ENCODE peak calls at places on chromosomes 2 and 18, in six cellular contexts. One of them, this sample, is unnamed.

GRCh38 chr18:13427354-13427753 is 208.8 kb downstream of the LDLRAD4 start:
- DNase-seq in K562: no peak
- DNase-seq in HCT116: no peak
- DNase-seq in H1: no peak
- DNase-seq in GM12878: no peak
- DNase-seq in HepG2: no peak
- DNase-seq in this sample: no peak

GRCh38 chr2:231104115-231104713 is 20.6 kb downstream of the HTR2B start:
- DNase-seq in HCT116: peak
- DNase-seq in HepG2: peak
- DNase-seq in K562: peak
- DNase-seq in H1: no peak
- DNase-seq in GM12878: peak
- DNase-seq in this sample: peak

GRCh38 chr2:197793456-197793855 is 8.3 kb upstream of the BOLL start:
- DNase-seq in HCT116: no peak
- DNase-seq in GM12878: no peak
- DNase-seq in HepG2: no peak
- DNase-seq in K562: no peak
- DNase-seq in H1: no peak
- DNase-seq in this sample: no peak

GRCh38 chr2:56713161-56713676 is 529.4 kb downstream of the CCDC85A start:
- DNase-seq in HepG2: no peak
- DNase-seq in K562: no peak
- DNase-seq in HCT116: no peak
- DNase-seq in H1: no peak
- DNase-seq in GM12878: no peak
- DNase-seq in this sample: no peak

GRCh38 chr2:54606393-54606973 is 117.0 kb upstream of the EML6 start:
- DNase-seq in GM12878: no peak
- DNase-seq in HepG2: no peak
- DNase-seq in K562: no peak
- DNase-seq in HCT116: no peak
- DNase-seq in H1: no peak
- DNase-seq in this sample: no peak

GRCh38 chr2:238136820-238137537 is 1.5 kb upstream of the KLHL30 start:
- DNase-seq in HCT116: no peak
- DNase-seq in GM12878: no peak
- DNase-seq in H1: no peak
- DNase-seq in HepG2: peak
- DNase-seq in K562: no peak
- DNase-seq in this sample: no peak

GRCh38 chr2:128311755-128312341 is 6.8 kb downstream of the HS6ST1 start:
- DNase-seq in GM12878: no peak
- DNase-seq in H1: no peak
- DNase-seq in HCT116: no peak
- DNase-seq in K562: no peak
- DNase-seq in HepG2: no peak
- DNase-seq in this sample: no peak

GRCh38 chr2:46460991-46461715 is 18.2 kb upstream of the TMEM247 start:
- DNase-seq in HCT116: peak
- DNase-seq in K562: peak
- DNase-seq in H1: peak
- DNase-seq in HepG2: peak
- DNase-seq in GM12878: peak
- DNase-seq in this sample: peak

GRCh38 chr18:66124394-66124793 is 373.6 kb downstream of the CDH7 start:
- DNase-seq in K562: no peak
- DNase-seq in HCT116: no peak
- DNase-seq in H1: no peak
- DNase-seq in GM12878: no peak
- DNase-seq in HepG2: peak
- DNase-seq in this sample: no peak

GRCh38 chr18:80208620-80209019 is 38.7 kb downstream of the PARD6G start:
- DNase-seq in HepG2: no peak
- DNase-seq in K562: no peak
- DNase-seq in GM12878: no peak
- DNase-seq in H1: no peak
- DNase-seq in HCT116: no peak
- DNase-seq in this sample: no peak

GRCh38 chr2:37357053-37357452 is 12.6 kb downstream of the QPCT start:
- DNase-seq in K562: no peak
- DNase-seq in HCT116: no peak
- DNase-seq in GM12878: no peak
- DNase-seq in HepG2: no peak
- DNase-seq in H1: no peak
- DNase-seq in this sample: no peak

GRCh38 chr2:233832869-233833812 is 21.2 kb downstream of the HJURP start:
- DNase-seq in HCT116: peak
- DNase-seq in HepG2: peak
- DNase-seq in H1: peak
- DNase-seq in K562: no peak
- DNase-seq in GM12878: no peak
- DNase-seq in this sample: peak

GRCh38 chr2:128178650-128179460 is 87.9 kb downstream of the UGGT1 start:
- DNase-seq in GM12878: no peak
- DNase-seq in K562: peak
- DNase-seq in HCT116: peak
- DNase-seq in H1: peak
- DNase-seq in HepG2: peak
- DNase-seq in this sample: peak

GRCh38 chr2:74440378-74441110 is 1.2 kb downstream of the RTKN start:
- DNase-seq in HepG2: peak
- DNase-seq in HCT116: peak
- DNase-seq in K562: peak
- DNase-seq in H1: no peak
- DNase-seq in GM12878: no peak
- DNase-seq in this sample: no peak

GRCh38 chr18:22606563-22607283 is 189.0 kb upstream of the CTAGE1 start:
- DNase-seq in GM12878: no peak
- DNase-seq in HCT116: no peak
- DNase-seq in K562: no peak
- DNase-seq in HepG2: no peak
- DNase-seq in H1: no peak
- DNase-seq in this sample: no peak

GRCh38 chr18:24778810-24779418 is 318.5 kb downstream of the HRH4 start:
- DNase-seq in H1: no peak
- DNase-seq in HCT116: no peak
- DNase-seq in HepG2: no peak
- DNase-seq in GM12878: no peak
- DNase-seq in K562: no peak
- DNase-seq in this sample: no peak

GRCh38 chr2:118643286-118643685 is 204.2 kb downstream of the EN1 start:
- DNase-seq in H1: no peak
- DNase-seq in HepG2: no peak
- DNase-seq in GM12878: no peak
- DNase-seq in K562: no peak
- DNase-seq in HCT116: no peak
- DNase-seq in this sample: no peak

GRCh38 chr2:112480540-112481049 is 1.4 kb upstream of the TTL start:
- DNase-seq in GM12878: no peak
- DNase-seq in HepG2: peak
- DNase-seq in H1: no peak
- DNase-seq in K562: peak
- DNase-seq in HCT116: no peak
- DNase-seq in this sample: no peak

GRCh38 chr2:88451647-88452150 is 794 bp downstream of the FOXI3 start:
- DNase-seq in K562: no peak
- DNase-seq in HepG2: no peak
- DNase-seq in HCT116: no peak
- DNase-seq in H1: no peak
- DNase-seq in GM12878: no peak
- DNase-seq in this sample: no peak
- TF ChIP-seq ZNF274 in K562: no peak
- TF ChIP-seq ZNF274 in HepG2: no peak
- TF ChIP-seq ZNF274 in HCT116: no peak
- TF ChIP-seq ZNF274 in H1: no peak
- TF ChIP-seq ZNF274 in GM12878: no peak
- TF ChIP-seq ZNF274 in this sample: no peak

GRCh38 chr2:33210626-33211025 is 263.9 kb downstream of the LTBP1 start:
- DNase-seq in K562: no peak
- DNase-seq in HepG2: no peak
- DNase-seq in HCT116: no peak
- DNase-seq in H1: no peak
- DNase-seq in GM12878: no peak
- DNase-seq in this sample: peak
- TF ChIP-seq ZNF274 in K562: no peak
- TF ChIP-seq ZNF274 in HepG2: no peak
- TF ChIP-seq ZNF274 in HCT116: no peak
- TF ChIP-seq ZNF274 in H1: no peak
- TF ChIP-seq ZNF274 in GM12878: no peak
- TF ChIP-seq ZNF274 in this sample: no peak

DNA sequence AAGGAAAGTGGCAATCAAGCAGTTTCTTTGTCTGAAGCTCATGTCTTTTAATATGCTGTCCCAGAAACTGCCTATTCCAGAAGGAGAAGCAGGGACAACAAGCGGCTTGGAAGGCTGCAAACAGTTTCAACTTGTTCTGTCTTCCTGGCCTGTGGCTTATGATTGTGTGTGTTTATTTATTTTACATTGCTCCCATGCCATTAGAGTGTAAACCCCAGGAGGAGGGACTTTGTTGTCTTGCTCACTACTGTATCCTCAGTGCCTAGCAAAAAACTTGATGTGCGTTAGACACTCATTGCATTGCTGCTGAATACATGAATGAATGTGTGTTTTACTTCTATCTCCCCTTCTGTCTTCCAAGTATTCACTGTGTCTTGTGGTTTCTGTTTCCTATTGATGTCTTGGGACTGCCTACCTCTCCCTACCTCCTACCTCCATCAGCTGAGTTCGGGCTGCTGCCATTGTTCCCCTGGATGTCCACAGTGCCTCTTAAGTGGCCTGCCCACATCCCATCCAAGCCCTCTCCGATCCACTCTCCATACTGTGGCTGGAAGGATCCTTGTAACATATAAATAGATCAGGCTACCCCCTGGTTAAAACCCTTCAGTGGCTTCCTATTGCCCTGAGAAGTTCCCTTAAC is 261.4 kb downstream of the DYSF start:
- DNase-seq in HCT116: no peak
- DNase-seq in K562: no peak
- DNase-seq in HepG2: no peak
- DNase-seq in H1: no peak
- DNase-seq in GM12878: no peak
- DNase-seq in this sample: no peak
- TF ChIP-seq ZNF274 in HCT116: no peak
- TF ChIP-seq ZNF274 in K562: no peak
- TF ChIP-seq ZNF274 in HepG2: no peak
- TF ChIP-seq ZNF274 in H1: no peak
- TF ChIP-seq ZNF274 in GM12878: no peak
- TF ChIP-seq ZNF274 in this sample: no peak

GRCh38 chr2:219636144-219636915 is 8.9 kb downstream of the SLC4A3 start:
- DNase-seq in H1: no peak
- DNase-seq in HCT116: no peak
- DNase-seq in HepG2: no peak
- DNase-seq in GM12878: no peak
- DNase-seq in K562: no peak
- DNase-seq in this sample: no peak

GRCh38 chr2:219634951-219635751 is 7.7 kb downstream of the SLC4A3 start:
- DNase-seq in HCT116: no peak
- DNase-seq in H1: no peak
- DNase-seq in GM12878: no peak
- DNase-seq in K562: no peak
- DNase-seq in HepG2: no peak
- DNase-seq in this sample: no peak

GRCh38 chr2:219633276-219634065 is 6.0 kb downstream of the SLC4A3 start:
- DNase-seq in H1: no peak
- DNase-seq in HepG2: no peak
- DNase-seq in K562: no peak
- DNase-seq in GM12878: no peak
- DNase-seq in HCT116: no peak
- DNase-seq in this sample: no peak

GRCh38 chr2:219632758-219633101 is 5.3 kb downstream of the SLC4A3 start:
- DNase-seq in GM12878: no peak
- DNase-seq in K562: no peak
- DNase-seq in HepG2: no peak
- DNase-seq in HCT116: no peak
- DNase-seq in H1: no peak
- DNase-seq in this sample: no peak

DNA sequence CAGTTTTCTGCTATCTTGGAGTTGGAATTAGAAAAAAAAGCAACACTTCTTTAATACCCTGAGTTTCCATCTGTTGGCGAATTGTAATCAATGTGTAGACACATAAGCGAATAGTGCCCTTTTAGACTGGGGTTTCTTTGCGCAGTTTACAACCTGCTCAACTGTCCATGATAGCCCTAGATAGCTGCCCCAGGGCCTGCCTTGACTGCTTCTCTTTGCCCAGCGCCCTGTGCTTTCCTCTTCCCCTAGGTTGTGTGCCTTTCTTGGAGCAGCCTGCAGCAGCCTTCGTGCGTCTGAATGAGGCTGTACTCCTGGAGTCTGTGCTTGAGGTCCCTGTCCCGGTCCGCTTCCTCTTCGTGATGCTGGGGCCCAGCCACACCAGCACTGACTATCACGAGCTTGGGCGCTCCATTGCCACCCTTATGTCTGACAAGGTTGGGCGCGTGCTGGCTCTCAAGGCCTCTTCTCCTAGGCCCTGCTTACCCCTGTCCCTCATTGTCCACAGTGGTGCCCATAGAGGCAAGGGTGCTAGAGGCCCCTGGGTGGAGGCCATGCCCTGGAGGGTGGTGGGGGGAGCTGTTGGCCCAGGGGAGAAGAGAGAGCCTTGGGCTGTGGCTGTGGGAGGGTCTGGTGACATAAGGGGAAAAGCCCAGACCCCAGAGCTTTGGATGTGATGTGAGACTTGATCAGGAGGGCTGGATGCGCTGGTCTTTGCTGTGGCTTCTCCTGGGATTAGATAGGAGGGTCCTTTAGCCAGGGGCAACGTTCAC is 6.9 kb downstream of the SLC4A3 start:
- DNase-seq in GM12878: no peak
- DNase-seq in HCT116: no peak
- DNase-seq in K562: no peak
- DNase-seq in H1: no peak
- DNase-seq in HepG2: no peak
- DNase-seq in this sample: no peak
- TF ChIP-seq ZNF274 in GM12878: no peak
- TF ChIP-seq ZNF274 in HCT116: no peak
- TF ChIP-seq ZNF274 in K562: no peak
- TF ChIP-seq ZNF274 in H1: no peak
- TF ChIP-seq ZNF274 in HepG2: no peak
- TF ChIP-seq ZNF274 in this sample: no peak

DNA sequence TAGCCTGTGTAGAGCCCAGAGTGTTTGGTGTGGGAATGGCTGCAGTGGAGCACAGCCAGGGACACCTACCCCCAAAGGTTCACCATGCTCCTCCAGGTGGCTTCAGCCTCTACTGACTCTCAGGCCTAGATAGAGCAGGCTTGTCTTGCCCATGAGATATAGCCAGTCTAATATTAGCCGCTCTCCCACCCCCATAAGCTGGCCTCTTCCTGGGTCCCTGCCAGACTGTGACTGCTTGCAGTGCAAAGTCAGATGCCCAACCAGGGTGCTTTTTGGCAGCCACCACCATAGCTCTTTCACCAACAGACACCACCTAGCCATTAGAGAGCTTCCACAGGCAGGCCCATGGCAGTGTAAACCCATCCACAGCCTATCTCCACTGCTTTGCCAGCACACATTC is 405.3 kb downstream of the MBD2 start:
- DNase-seq in K562: no peak
- DNase-seq in HepG2: no peak
- DNase-seq in GM12878: no peak
- DNase-seq in H1: no peak
- DNase-seq in HCT116: no peak
- DNase-seq in this sample: no peak
- TF ChIP-seq ZNF274 in K562: no peak
- TF ChIP-seq ZNF274 in HepG2: no peak
- TF ChIP-seq ZNF274 in GM12878: no peak
- TF ChIP-seq ZNF274 in H1: no peak
- TF ChIP-seq ZNF274 in HCT116: no peak
- TF ChIP-seq ZNF274 in this sample: no peak

This sample was measured in NT2/D1.